ENCODE peak calls at places on chromosomes 11 and 22, in nine cellular contexts. One of them, this sample, is unnamed.

GRCh38 chr22:29674121-29674520 is 45.7 kb upstream of the CABP7 start:
- DNase-seq in cardiac muscle cell: no peak
- DNase-seq in PC-3: no peak
- DNase-seq in effector memory CD4-positive, alpha-beta T cell: no peak
- DNase-seq in CD8-positive, alpha-beta memory T cell: no peak
- DNase-seq in brain microvascular endothelial cell: no peak
- DNase-seq in PC-9: no peak
- DNase-seq in mammary epithelial cell: no peak
- DNase-seq in mesenchymal stem cell: no peak
- DNase-seq in this sample: no peak

GRCh38 chr11:128765571-128766530 is 72.0 kb downstream of the FLI1 start:
- DNase-seq in cardiac muscle cell: no peak
- DNase-seq in PC-3: no peak
- DNase-seq in effector memory CD4-positive, alpha-beta T cell: no peak
- DNase-seq in CD8-positive, alpha-beta memory T cell: no peak
- DNase-seq in brain microvascular endothelial cell: no peak
- DNase-seq in PC-9: no peak
- DNase-seq in mammary epithelial cell: no peak
- DNase-seq in mesenchymal stem cell: no peak
- DNase-seq in this sample: no peak

GRCh38 chr11:31797227-31798056 is 13.7 kb downstream of the PAX6 start:
- DNase-seq in cardiac muscle cell: no peak
- DNase-seq in PC-3: no peak
- DNase-seq in effector memory CD4-positive, alpha-beta T cell: no peak
- DNase-seq in CD8-positive, alpha-beta memory T cell: no peak
- DNase-seq in brain microvascular endothelial cell: no peak
- DNase-seq in PC-9: no peak
- DNase-seq in mammary epithelial cell: no peak
- DNase-seq in mesenchymal stem cell: no peak
- DNase-seq in this sample: no peak

GRCh38 chr11:102422817-102423725 is 29.5 kb downstream of the TMEM123 start:
- DNase-seq in cardiac muscle cell: no peak
- DNase-seq in PC-3: no peak
- DNase-seq in effector memory CD4-positive, alpha-beta T cell: no peak
- DNase-seq in CD8-positive, alpha-beta memory T cell: no peak
- DNase-seq in brain microvascular endothelial cell: no peak
- DNase-seq in PC-9: no peak
- DNase-seq in mammary epithelial cell: no peak
- DNase-seq in mesenchymal stem cell: no peak
- DNase-seq in this sample: no peak

GRCh38 chr22:28395520-28395919 is 284.1 kb downstream of the TTC28 start:
- DNase-seq in cardiac muscle cell: no peak
- DNase-seq in PC-3: no peak
- DNase-seq in effector memory CD4-positive, alpha-beta T cell: no peak
- DNase-seq in CD8-positive, alpha-beta memory T cell: no peak
- DNase-seq in brain microvascular endothelial cell: no peak
- DNase-seq in PC-9: no peak
- DNase-seq in mammary epithelial cell: no peak
- DNase-seq in mesenchymal stem cell: no peak
- DNase-seq in this sample: no peak

GRCh38 chr11:97691061-97691460 is 1301.2 kb downstream of the JRKL start:
- DNase-seq in cardiac muscle cell: no peak
- DNase-seq in PC-3: no peak
- DNase-seq in effector memory CD4-positive, alpha-beta T cell: no peak
- DNase-seq in CD8-positive, alpha-beta memory T cell: no peak
- DNase-seq in brain microvascular endothelial cell: no peak
- DNase-seq in PC-9: no peak
- DNase-seq in mammary epithelial cell: no peak
- DNase-seq in mesenchymal stem cell: no peak
- DNase-seq in this sample: no peak

GRCh38 chr22:38954414-38955043 is 2.9 kb upstream of the APOBEC3A start:
- DNase-seq in cardiac muscle cell: no peak
- DNase-seq in PC-3: no peak
- DNase-seq in effector memory CD4-positive, alpha-beta T cell: no peak
- DNase-seq in CD8-positive, alpha-beta memory T cell: no peak
- DNase-seq in brain microvascular endothelial cell: no peak
- DNase-seq in PC-9: no peak
- DNase-seq in mammary epithelial cell: no peak
- DNase-seq in mesenchymal stem cell: no peak
- DNase-seq in this sample: no peak

GRCh38 chr22:47201186-47201995 is 438.9 kb downstream of the TBC1D22A start:
- DNase-seq in cardiac muscle cell: no peak
- DNase-seq in PC-3: no peak
- DNase-seq in effector memory CD4-positive, alpha-beta T cell: no peak
- DNase-seq in CD8-positive, alpha-beta memory T cell: no peak
- DNase-seq in brain microvascular endothelial cell: no peak
- DNase-seq in PC-9: no peak
- DNase-seq in mammary epithelial cell: no peak
- DNase-seq in mesenchymal stem cell: no peak
- DNase-seq in this sample: no peak

GRCh38 chr11:64225608-64226506 is at the start of the genes NUDT22 and TRPT1:
- DNase-seq in cardiac muscle cell: peak
- DNase-seq in PC-3: peak
- DNase-seq in effector memory CD4-positive, alpha-beta T cell: peak
- DNase-seq in CD8-positive, alpha-beta memory T cell: peak
- DNase-seq in brain microvascular endothelial cell: peak
- DNase-seq in PC-9: peak
- DNase-seq in mammary epithelial cell: peak
- DNase-seq in mesenchymal stem cell: peak
- DNase-seq in this sample: no peak

GRCh38 chr11:125313271-125314222 is 149.0 kb downstream of the PKNOX2 start:
- DNase-seq in cardiac muscle cell: no peak
- DNase-seq in PC-3: no peak
- DNase-seq in effector memory CD4-positive, alpha-beta T cell: no peak
- DNase-seq in CD8-positive, alpha-beta memory T cell: no peak
- DNase-seq in brain microvascular endothelial cell: no peak
- DNase-seq in PC-9: no peak
- DNase-seq in mammary epithelial cell: peak
- DNase-seq in mesenchymal stem cell: no peak
- DNase-seq in this sample: no peak

GRCh38 chr22:41512421-41513194 is 31.7 kb downstream of the POLR3H start:
- DNase-seq in cardiac muscle cell: peak
- DNase-seq in PC-3: peak
- DNase-seq in effector memory CD4-positive, alpha-beta T cell: no peak
- DNase-seq in CD8-positive, alpha-beta memory T cell: no peak
- DNase-seq in brain microvascular endothelial cell: peak
- DNase-seq in PC-9: peak
- DNase-seq in mammary epithelial cell: peak
- DNase-seq in mesenchymal stem cell: peak
- DNase-seq in this sample: no peak

GRCh38 chr22:41504397-41504796 is 35.5 kb downstream of the ACO2 start:
- DNase-seq in cardiac muscle cell: no peak
- DNase-seq in PC-3: no peak
- DNase-seq in effector memory CD4-positive, alpha-beta T cell: no peak
- DNase-seq in CD8-positive, alpha-beta memory T cell: no peak
- DNase-seq in brain microvascular endothelial cell: peak
- DNase-seq in PC-9: no peak
- DNase-seq in mammary epithelial cell: peak
- DNase-seq in mesenchymal stem cell: no peak
- DNase-seq in this sample: no peak

GRCh38 chr22:41511521-41511968 is 32.7 kb downstream of the POLR3H start:
- DNase-seq in cardiac muscle cell: no peak
- DNase-seq in PC-3: no peak
- DNase-seq in effector memory CD4-positive, alpha-beta T cell: no peak
- DNase-seq in CD8-positive, alpha-beta memory T cell: no peak
- DNase-seq in brain microvascular endothelial cell: no peak
- DNase-seq in PC-9: no peak
- DNase-seq in mammary epithelial cell: no peak
- DNase-seq in mesenchymal stem cell: no peak
- DNase-seq in this sample: no peak

GRCh38 chr22:41508770-41509170 is 35.5 kb downstream of the POLR3H start:
- DNase-seq in cardiac muscle cell: no peak
- DNase-seq in PC-3: no peak
- DNase-seq in effector memory CD4-positive, alpha-beta T cell: no peak
- DNase-seq in CD8-positive, alpha-beta memory T cell: no peak
- DNase-seq in brain microvascular endothelial cell: no peak
- DNase-seq in PC-9: no peak
- DNase-seq in mammary epithelial cell: no peak
- DNase-seq in mesenchymal stem cell: no peak
- DNase-seq in this sample: no peak

DNA sequence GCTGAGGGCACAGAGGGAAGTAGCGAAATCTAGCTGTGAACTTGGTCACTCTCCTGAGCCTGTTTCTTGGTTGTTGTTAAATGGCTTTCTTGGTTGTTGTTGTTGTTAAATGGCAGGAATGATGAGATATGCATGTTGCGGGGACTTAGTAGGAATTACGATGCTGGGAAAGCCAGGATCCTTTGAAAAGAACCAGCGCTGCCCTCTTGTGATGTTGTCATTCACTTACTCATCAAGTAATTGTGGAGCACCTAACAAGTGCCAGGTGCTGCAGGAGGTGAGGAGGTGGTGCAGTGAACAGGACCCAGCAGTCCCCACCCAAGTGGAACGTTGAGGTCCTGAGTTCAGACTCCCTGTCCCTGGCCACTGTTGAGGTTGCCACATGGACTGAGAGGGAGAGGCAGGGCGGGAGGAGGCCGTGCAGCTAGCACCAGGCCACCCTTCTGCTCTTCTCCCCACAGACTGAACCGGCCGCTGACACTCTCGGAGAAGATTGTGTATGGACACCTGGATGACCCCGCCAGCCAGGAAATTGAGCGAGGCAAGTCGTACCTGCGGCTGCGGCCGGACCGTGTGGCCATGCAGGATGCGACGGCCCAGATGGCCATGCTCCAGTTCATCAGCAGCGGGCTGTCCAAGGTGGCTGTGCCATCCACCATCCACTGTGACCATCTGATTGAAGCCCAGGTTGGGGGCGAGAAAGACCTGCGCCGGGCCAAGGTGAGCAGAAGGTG is 36.8 kb downstream of the POLR3H start:
- DNase-seq in cardiac muscle cell: no peak
- DNase-seq in PC-3: no peak
- DNase-seq in effector memory CD4-positive, alpha-beta T cell: no peak
- DNase-seq in CD8-positive, alpha-beta memory T cell: no peak
- DNase-seq in brain microvascular endothelial cell: no peak
- DNase-seq in PC-9: no peak
- DNase-seq in mammary epithelial cell: no peak
- DNase-seq in mesenchymal stem cell: no peak
- DNase-seq in this sample: no peak
- H3K27ac ChIP-seq in cardiac muscle cell: no peak
- H3K27ac ChIP-seq in PC-3: no peak
- H3K27ac ChIP-seq in effector memory CD4-positive, alpha-beta T cell: no peak
- H3K27ac ChIP-seq in CD8-positive, alpha-beta memory T cell: no peak
- H3K27ac ChIP-seq in brain microvascular endothelial cell: no peak
- H3K27ac ChIP-seq in PC-9: no peak
- H3K27ac ChIP-seq in mammary epithelial cell: no peak
- H3K27ac ChIP-seq in mesenchymal stem cell: no peak
- H3K27ac ChIP-seq in this sample: no peak

GRCh38 chr22:41568811-41569210 is 8.0 kb downstream of the CSDC2 start:
- DNase-seq in cardiac muscle cell: no peak
- DNase-seq in PC-3: no peak
- DNase-seq in effector memory CD4-positive, alpha-beta T cell: no peak
- DNase-seq in CD8-positive, alpha-beta memory T cell: no peak
- DNase-seq in brain microvascular endothelial cell: no peak
- DNase-seq in PC-9: no peak
- DNase-seq in mammary epithelial cell: no peak
- DNase-seq in mesenchymal stem cell: no peak
- DNase-seq in this sample: no peak
- H3K27ac ChIP-seq in cardiac muscle cell: no peak
- H3K27ac ChIP-seq in PC-3: no peak
- H3K27ac ChIP-seq in effector memory CD4-positive, alpha-beta T cell: no peak
- H3K27ac ChIP-seq in CD8-positive, alpha-beta memory T cell: no peak
- H3K27ac ChIP-seq in brain microvascular endothelial cell: no peak
- H3K27ac ChIP-seq in PC-9: no peak
- H3K27ac ChIP-seq in mammary epithelial cell: no peak
- H3K27ac ChIP-seq in mesenchymal stem cell: no peak
- H3K27ac ChIP-seq in this sample: no peak

GRCh38 chr11:69011624-69012091 is 1.4 kb downstream of the MRGPRF start:
- DNase-seq in cardiac muscle cell: no peak
- DNase-seq in PC-3: no peak
- DNase-seq in effector memory CD4-positive, alpha-beta T cell: no peak
- DNase-seq in CD8-positive, alpha-beta memory T cell: no peak
- DNase-seq in brain microvascular endothelial cell: no peak
- DNase-seq in PC-9: no peak
- DNase-seq in mammary epithelial cell: no peak
- DNase-seq in mesenchymal stem cell: no peak
- DNase-seq in this sample: no peak
- H3K27ac ChIP-seq in cardiac muscle cell: peak
- H3K27ac ChIP-seq in PC-3: no peak
- H3K27ac ChIP-seq in effector memory CD4-positive, alpha-beta T cell: no peak
- H3K27ac ChIP-seq in CD8-positive, alpha-beta memory T cell: no peak
- H3K27ac ChIP-seq in brain microvascular endothelial cell: no peak
- H3K27ac ChIP-seq in PC-9: no peak
- H3K27ac ChIP-seq in mammary epithelial cell: no peak
- H3K27ac ChIP-seq in mesenchymal stem cell: no peak
- H3K27ac ChIP-seq in this sample: no peak

GRCh38 chr22:36447634-36448033 is 33.8 kb downstream of the TXN2 start:
- DNase-seq in cardiac muscle cell: no peak
- DNase-seq in PC-3: no peak
- DNase-seq in effector memory CD4-positive, alpha-beta T cell: no peak
- DNase-seq in CD8-positive, alpha-beta memory T cell: no peak
- DNase-seq in brain microvascular endothelial cell: no peak
- DNase-seq in PC-9: no peak
- DNase-seq in mammary epithelial cell: no peak
- DNase-seq in mesenchymal stem cell: no peak
- DNase-seq in this sample: no peak
- H3K27ac ChIP-seq in cardiac muscle cell: no peak
- H3K27ac ChIP-seq in PC-3: no peak
- H3K27ac ChIP-seq in effector memory CD4-positive, alpha-beta T cell: no peak
- H3K27ac ChIP-seq in CD8-positive, alpha-beta memory T cell: no peak
- H3K27ac ChIP-seq in brain microvascular endothelial cell: no peak
- H3K27ac ChIP-seq in PC-9: no peak
- H3K27ac ChIP-seq in mammary epithelial cell: no peak
- H3K27ac ChIP-seq in mesenchymal stem cell: no peak
- H3K27ac ChIP-seq in this sample: no peak

GRCh38 chr22:45235101-45235777 is 5.5 kb downstream of the KIAA0930 start:
- DNase-seq in cardiac muscle cell: no peak
- DNase-seq in PC-3: no peak
- DNase-seq in effector memory CD4-positive, alpha-beta T cell: no peak
- DNase-seq in CD8-positive, alpha-beta memory T cell: no peak
- DNase-seq in brain microvascular endothelial cell: no peak
- DNase-seq in PC-9: no peak
- DNase-seq in mammary epithelial cell: no peak
- DNase-seq in mesenchymal stem cell: no peak
- DNase-seq in this sample: no peak
- H3K27ac ChIP-seq in cardiac muscle cell: no peak
- H3K27ac ChIP-seq in PC-3: no peak
- H3K27ac ChIP-seq in effector memory CD4-positive, alpha-beta T cell: no peak
- H3K27ac ChIP-seq in CD8-positive, alpha-beta memory T cell: no peak
- H3K27ac ChIP-seq in brain microvascular endothelial cell: no peak
- H3K27ac ChIP-seq in PC-9: no peak
- H3K27ac ChIP-seq in mammary epithelial cell: no peak
- H3K27ac ChIP-seq in mesenchymal stem cell: no peak
- H3K27ac ChIP-seq in this sample: no peak

GRCh38 chr11:72641900-72642814 is 32.1 kb downstream of the PDE2A start:
- DNase-seq in cardiac muscle cell: peak
- DNase-seq in PC-3: peak
- DNase-seq in effector memory CD4-positive, alpha-beta T cell: no peak
- DNase-seq in CD8-positive, alpha-beta memory T cell: peak
- DNase-seq in brain microvascular endothelial cell: no peak
- DNase-seq in PC-9: peak
- DNase-seq in mammary epithelial cell: peak
- DNase-seq in mesenchymal stem cell: peak
- DNase-seq in this sample: no peak
- H3K27ac ChIP-seq in cardiac muscle cell: no peak
- H3K27ac ChIP-seq in PC-3: no peak
- H3K27ac ChIP-seq in effector memory CD4-positive, alpha-beta T cell: no peak
- H3K27ac ChIP-seq in CD8-positive, alpha-beta memory T cell: no peak
- H3K27ac ChIP-seq in brain microvascular endothelial cell: no peak
- H3K27ac ChIP-seq in PC-9: no peak
- H3K27ac ChIP-seq in mammary epithelial cell: no peak
- H3K27ac ChIP-seq in mesenchymal stem cell: no peak
- H3K27ac ChIP-seq in this sample: peak

This sample was measured in epithelial cell of prostate.